ENCODE peak calls at places on chromosomes 5 and 9, in six cellular contexts. D, V, X, A, T and E are unnamed samples.

GRCh38 chr9:137030528-137030927 is 1.4 kb downstream of the FUT7 start:
- DNase-seq in D (no peak), V (peak), X (no peak), A (no peak), T (no peak), E (no peak)

GRCh38 chr5:175657593-175658271 is at the start of gene HRH2:
- DNase-seq in D (no peak), V (no peak), X (no peak), A (no peak), T (no peak), E (peak)

GRCh38 chr9:127751269-127752054 is 16.4 kb upstream of the TOR2A start:
- DNase-seq in D (peak), V (no peak), X (no peak), A (peak), T (peak), E (peak)

GRCh38 chr9:130446111-130446861 is 1.5 kb downstream of the ASS1 start:
- DNase-seq in D (no peak), V (no peak), X (peak), A (peak), T (peak), E (peak)

GRCh38 chr5:68456756-68457217 is 241.2 kb downstream of the PIK3R1 start:
- DNase-seq in D (no peak), V (no peak), X (no peak), A (peak), T (peak), E (peak)

GRCh38 chr5:59358497-59358896 is 535.0 kb downstream of the PDE4D start:
- DNase-seq in D (no peak), V (no peak), X (no peak), A (no peak), T (peak), E (no peak)

GRCh38 chr5:375921-376871 is 54.7 kb downstream of the AHRR start:
- DNase-seq in D (no peak), V (no peak), X (peak), A (no peak), T (no peak), E (no peak)

GRCh38 chr5:166031926-166032325 is 2259.5 kb upstream of the WWC1 start:
- DNase-seq in D (no peak), V (no peak), X (no peak), A (no peak), T (no peak), E (no peak)

GRCh38 chr5:77867194-77867691 is 91.1 kb upstream of the TBCA start:
- DNase-seq in D (no peak), V (no peak), X (no peak), A (peak), T (peak), E (no peak)

GRCh38 chr9:3894764-3895163 is 369.0 kb upstream of the RFX3 start:
- DNase-seq in D (no peak), V (no peak), X (no peak), A (peak), T (peak), E (peak)

GRCh38 chr5:109253262-109253661 is 156.5 kb downstream of the PJA2 start:
- DNase-seq in D (no peak), V (no peak), X (no peak), A (no peak), T (no peak), E (no peak)

GRCh38 chr5:78627175-78627574 is 21.4 kb downstream of the LHFPL2 start:
- DNase-seq in D (no peak), V (no peak), X (no peak), A (peak), T (peak), E (no peak)

GRCh38 chr5:126594676-126595485 is at the start of gene ALDH7A1:
- DNase-seq in D (peak), V (no peak), X (peak), A (peak), T (peak), E (peak)

GRCh38 chr5:139668064-139668880 is 20.1 kb downstream of the CXXC5 start:
- DNase-seq in D (no peak), V (peak), X (no peak), A (peak), T (peak), E (peak)

GRCh38 chr5:41903382-41903891 is 707 bp upstream of the RIMOC1 start:
- DNase-seq in D (no peak), V (no peak), X (no peak), A (no peak), T (no peak), E (no peak)

GRCh38 chr9:98481676-98482075 is 226.2 kb upstream of the TBC1D2 start:
- DNase-seq in D (no peak), V (no peak), X (no peak), A (no peak), T (no peak), E (no peak)

GRCh38 chr5:133977858-133978257 is 9.4 kb upstream of the C5orf15 start:
- DNase-seq in D (no peak), V (no peak), X (no peak), A (peak), T (peak), E (peak)

GRCh38 chr5:179271301-179271650 is 74.0 kb downstream of the ADAMTS2 start:
- DNase-seq in D (no peak), V (no peak), X (peak), A (no peak), T (no peak), E (no peak)

GRCh38 chr5:90473321-90474234 is 993 bp downstream of the MBLAC2 start:
- DNase-seq in D (peak), V (no peak), X (peak), A (peak), T (peak), E (peak)

GRCh38 chr9:16358751-16359150 is 511.7 kb downstream of the BNC2 start:
- DNase-seq in D (no peak), V (no peak), X (no peak), A (no peak), T (no peak), E (no peak)

GRCh38 chr5:51225671-51226419 is 157.4 kb upstream of the ISL1 start:
- DNase-seq in D (no peak), V (no peak), X (no peak), A (no peak), T (no peak), E (no peak)

GRCh38 chr9:13841801-13842462 is 472.0 kb downstream of the NFIB start:
- DNase-seq in D (no peak), V (no peak), X (no peak), A (no peak), T (no peak), E (no peak)

GRCh38 chr9:70791936-70792335 is 329.5 kb downstream of the TRPM3 start:
- DNase-seq in D (no peak), V (no peak), X (no peak), A (no peak), T (no peak), E (no peak)

GRCh38 chr5:133469252-133469651 is 143.1 kb downstream of the FSTL4 start:
- DNase-seq in D (no peak), V (no peak), X (no peak), A (no peak), T (no peak), E (no peak)

GRCh38 chr9:115694014-115694413 is 459.6 kb upstream of the PAPPA start:
- DNase-seq in D (no peak), V (no peak), X (peak), A (peak), T (peak), E (peak)

GRCh38 chr9:121736964-121737462 is 85.6 kb downstream of the DAB2IP start:
- DNase-seq in D (peak), V (no peak), X (peak), A (peak), T (no peak), E (peak)